ENCODE peak calls at places on chromosomes 7 and 10, in four cellular contexts. P is activated CD4-positive, CD25-positive, alpha-beta regulatory T cell; D is heart right ventricle; W is hypothalamus. V is an unnamed sample.

GRCh38 chr10:27413387-27413786 is 90.7 kb upstream of the RAB18 start:
- DNase-seq in P (no peak), D (no peak), W (no peak), V (no peak)

GRCh38 chr7:117259626-117260025 is 63.2 kb downstream of the WNT2 start:
- DNase-seq in P (no peak), D (no peak), W (no peak), V (no peak)

GRCh38 chr7:142954680-142955268 is 7.4 kb downstream of the KEL start:
- DNase-seq in P (no peak), D (no peak), W (no peak), V (no peak)

GRCh38 chr7:91135703-91136102 is 128.5 kb upstream of the FZD1 start:
- DNase-seq in P (no peak), D (no peak), W (no peak), V (no peak)

GRCh38 chr10:43210556-43210955 is 56.3 kb downstream of the RASGEF1A start:
- DNase-seq in P (no peak), D (no peak), W (no peak), V (no peak)

GRCh38 chr7:99126921-99127553 is 16.9 kb downstream of the SMURF1 start:
- DNase-seq in P (no peak), D (no peak), W (no peak), V (no peak)

GRCh38 chr7:158351481-158351880 is 236.1 kb downstream of the PTPRN2 start:
- DNase-seq in P (no peak), D (peak; percentile 0), W (no peak), V (no peak)

GRCh38 chr10:99654390-99654789 is 4.9 kb upstream of the ENTPD7 start:
- DNase-seq in P (no peak), D (no peak), W (no peak), V (no peak)

GRCh38 chr10:47360419-47361040 is 12.4 kb downstream of the RBP3 start:
- DNase-seq in P (no peak), D (no peak), W (no peak), V (no peak)

GRCh38 chr10:2898509-2898860 is 168.9 kb upstream of the PFKP start:
- DNase-seq in P (no peak), D (no peak), W (no peak), V (no peak)

GRCh38 chr7:19944363-19945120 is 171.1 kb upstream of the TMEM196 start:
- DNase-seq in P (no peak), D (no peak), W (no peak), V (no peak)

GRCh38 chr7:20152057-20152456 is 65.1 kb downstream of the MACC1 start:
- DNase-seq in P (no peak), D (no peak), W (no peak), V (no peak)

GRCh38 chr7:65832281-65832680 is 40.6 kb upstream of the VKORC1L1 start:
- DNase-seq in P (no peak), D (no peak), W (no peak), V (peak; percentile 17)

GRCh38 chr7:48046458-48046857 is 11.1 kb downstream of the C7orf57 start:
- DNase-seq in P (no peak), D (no peak), W (no peak), V (no peak)

GRCh38 chr10:82796510-82796909 is 921.5 kb downstream of the NRG3 start:
- DNase-seq in P (no peak), D (no peak), W (no peak), V (no peak)

GRCh38 chr10:132487241-132488135 is 50.1 kb upstream of the INPP5A start:
- DNase-seq in P (no peak), D (no peak), W (no peak), V (no peak)

GRCh38 chr10:88792656-88793055 is 9.9 kb upstream of the LIPM start:
- DNase-seq in P (no peak), D (peak; percentile 9), W (peak; percentile 7), V (no peak)

GRCh38 chr10:49111320-49111698 is 4.0 kb downstream of the VSTM4 start:
- DNase-seq in P (no peak), D (no peak), W (no peak), V (no peak)